ENCODE peak calls at places on chromosomes 3 and 15, in five cellular contexts. O is tibial artery, A is stomach, U is upper lobe of right lung, Q is HCT116. X is an unnamed sample.

GRCh38 chr3:178685591-178685906 is 149.3 kb downstream of the KCNMB2 start:
- DNase-seq in O (no peak), A (no peak), U (no peak), Q (no peak), X (no peak)

GRCh38 chr3:27462228-27462627 is 22.0 kb downstream of the SLC4A7 start:
- DNase-seq in O (no peak), A (no peak), U (no peak), Q (no peak), X (no peak)

GRCh38 chr3:160448845-160449659 is 534 bp downstream of the TRIM59 start:
- DNase-seq in O (no peak), A (no peak), U (no peak), Q (no peak), X (peak)

GRCh38 chr15:70362911-70363310 is 265.2 kb upstream of the TLE3 start:
- DNase-seq in O (peak), A (peak), U (peak), Q (peak), X (peak)

GRCh38 chr3:75272708-75273107 is 391.4 kb upstream of the FRG2C start:
- DNase-seq in O (no peak), A (no peak), U (no peak), Q (no peak), X (peak)

GRCh38 chr3:186239321-186239720 is 122.7 kb downstream of the DGKG start:
- DNase-seq in O (no peak), A (peak), U (no peak), Q (no peak), X (no peak)

GRCh38 chr15:69324031-69324430 is 25.3 kb downstream of the PAQR5 start:
- DNase-seq in O (no peak), A (no peak), U (no peak), Q (no peak), X (peak)

GRCh38 chr3:52298147-52299098 is 10.8 kb downstream of the GLYCTK start:
- DNase-seq in O (no peak), A (no peak), U (no peak), Q (no peak), X (no peak)

GRCh38 chr3:14448756-14449728 is 46.6 kb downstream of the SLC6A6 start:
- DNase-seq in O (no peak), A (no peak), U (no peak), Q (no peak), X (no peak)

GRCh38 chr3:50695031-50695430 is 20.3 kb downstream of the DOCK3 start:
- DNase-seq in O (no peak), A (no peak), U (no peak), Q (no peak), X (no peak)

GRCh38 chr3:106029941-106030619 is 161.3 kb upstream of the CBLB start:
- DNase-seq in O (no peak), A (no peak), U (no peak), Q (no peak), X (no peak)
- TF ChIP-seq CTCF in O (no peak), A (no peak), U (no peak), Q (no peak), X (no peak)

DNA sequence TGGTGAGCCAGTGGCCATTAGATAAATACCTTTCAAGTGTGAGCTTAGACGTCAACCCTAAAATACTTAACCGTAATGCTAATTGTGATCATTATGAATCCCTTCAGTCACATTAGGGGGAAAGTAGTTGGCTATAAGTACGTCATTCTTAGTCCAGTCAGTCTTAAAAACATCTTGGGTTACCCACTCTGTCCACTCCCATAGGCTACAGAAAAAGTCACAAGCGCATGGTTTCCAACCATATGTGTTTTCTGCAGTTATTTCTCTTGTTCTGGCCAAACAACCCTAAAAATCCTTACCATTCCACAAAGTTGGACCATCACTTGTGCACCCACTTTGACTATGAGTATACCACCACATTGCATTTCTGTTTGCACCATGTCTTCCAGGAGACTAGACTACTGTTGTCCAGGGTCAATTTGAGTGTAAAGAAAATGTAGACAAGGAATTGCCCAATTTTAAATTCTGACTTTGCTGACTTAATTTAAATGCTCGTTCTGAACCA is 3.3 kb downstream of the RPL15 start:
- DNase-seq in O (no peak), A (no peak), U (no peak), Q (no peak), X (no peak)
- H3K4me3 ChIP-seq in O (no peak), A (no peak), U (no peak), Q (no peak), X (no peak)

GRCh38 chr3:8992199-8992598 is 28.9 kb upstream of the RAD18 start:
- DNase-seq in O (no peak), A (no peak), U (no peak), Q (no peak), X (no peak)

GRCh38 chr3:8987673-8988655 is 24.7 kb upstream of the RAD18 start:
- DNase-seq in O (peak), A (peak), U (peak), Q (peak), X (peak)

GRCh38 chr3:8988791-8989558 is 25.7 kb upstream of the RAD18 start:
- DNase-seq in O (no peak), A (no peak), U (no peak), Q (no peak), X (no peak)

GRCh38 chr3:8992854-8993253 is 29.6 kb upstream of the RAD18 start:
- DNase-seq in O (no peak), A (no peak), U (no peak), Q (no peak), X (no peak)

DNA sequence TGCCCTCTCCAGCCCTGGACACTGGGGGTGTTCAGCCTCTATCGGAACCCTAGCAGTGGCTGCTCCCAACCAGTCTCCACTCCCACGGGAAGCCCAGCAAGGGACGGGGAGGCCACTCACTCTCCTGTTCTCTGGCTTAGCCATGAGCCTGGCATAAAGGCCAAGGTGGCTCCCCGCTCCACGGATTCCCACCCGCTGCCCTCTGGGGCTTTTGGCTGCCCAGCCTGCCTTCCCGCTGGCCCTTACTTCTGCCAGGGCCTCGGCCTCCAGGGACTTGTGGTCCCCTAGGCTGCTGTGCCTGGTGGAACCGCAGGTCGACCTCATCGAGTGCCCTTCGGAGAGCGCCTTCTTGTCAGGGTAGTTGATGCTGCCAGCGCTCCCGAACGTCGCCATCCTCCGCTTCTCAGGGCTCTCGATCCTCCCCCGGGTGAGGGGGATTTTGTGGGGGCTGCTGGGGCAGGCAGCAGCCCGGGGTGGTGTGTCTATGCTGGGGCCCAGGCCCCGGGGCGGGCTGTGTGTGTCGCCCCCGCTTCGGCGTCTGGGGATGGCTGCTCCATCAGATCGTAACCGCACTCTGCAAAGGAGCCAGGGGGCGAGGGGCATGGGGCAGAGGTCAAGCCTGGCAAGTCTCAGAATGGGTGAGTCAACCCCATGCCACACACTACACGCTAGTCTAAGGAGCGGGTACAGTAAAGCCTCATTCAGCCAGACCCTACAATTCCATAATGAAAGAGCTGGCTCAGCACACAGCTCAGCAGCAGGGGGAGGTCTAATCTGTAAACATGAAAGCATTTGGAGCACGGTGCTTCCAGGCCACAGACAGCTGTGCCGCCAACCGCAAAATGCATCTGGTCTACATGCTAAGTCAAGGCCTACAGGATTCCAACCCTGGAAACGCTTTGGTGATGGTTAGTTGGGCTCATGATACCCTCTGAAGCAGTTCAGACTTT is 27.3 kb upstream of the RAD18 start:
- DNase-seq in O (no peak), A (no peak), U (no peak), Q (no peak), X (peak)
- TF ChIP-seq CTCF in O (no peak), A (no peak), U (no peak), Q (no peak), X (peak)

DNA sequence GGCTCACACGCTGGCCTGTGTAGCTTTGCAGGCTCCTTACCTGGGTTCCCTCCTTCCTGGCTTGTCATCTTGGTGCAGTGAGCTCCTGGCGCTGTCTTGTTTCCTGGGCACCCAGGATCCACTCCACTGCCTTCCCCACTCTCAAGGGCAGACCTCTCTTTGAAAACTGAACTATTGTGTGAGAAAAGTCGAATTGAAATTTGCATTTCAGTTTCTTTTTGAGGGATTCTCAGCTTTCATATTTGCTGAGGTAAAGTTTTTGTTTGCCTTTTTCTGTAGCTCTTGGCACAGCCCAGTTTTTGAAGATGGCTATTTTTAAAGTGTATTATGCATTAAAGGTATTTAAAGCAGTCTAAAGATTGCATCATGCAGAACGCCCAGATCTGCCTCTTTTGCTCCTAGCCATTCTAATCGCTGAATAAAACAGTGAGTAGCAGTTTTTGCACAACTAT is 70.1 kb downstream of the CCK start:
- DNase-seq in O (no peak), A (no peak), U (no peak), Q (no peak), X (no peak)
- H3K4me3 ChIP-seq in O (no peak), A (no peak), U (no peak), Q (no peak), X (no peak)

GRCh38 chr3:148460686-148461085 is 237.0 kb upstream of the AGTR1 start:
- DNase-seq in O (no peak), A (no peak), U (no peak), Q (no peak), X (no peak)

GRCh38 chr3:148455098-148455497 is 242.6 kb upstream of the AGTR1 start:
- DNase-seq in O (no peak), A (no peak), U (no peak), Q (no peak), X (no peak)

GRCh38 chr3:148464246-148464645 is 233.5 kb upstream of the AGTR1 start:
- DNase-seq in O (no peak), A (no peak), U (no peak), Q (no peak), X (no peak)

GRCh38 chr3:148459931-148460513 is 237.7 kb upstream of the AGTR1 start:
- DNase-seq in O (no peak), A (no peak), U (no peak), Q (peak), X (peak)
- TF ChIP-seq CTCF in O (peak), A (no peak), U (peak), Q (peak), X (peak)

X was measured in AG10803.